ENCODE peak calls at places on chromosomes 13 and 19, in six cellular contexts. One of them, this sample, is unnamed. For H3K4me1, the result is how much of the 10 kb centered on the place peaks cover.

GRCh38 chr13:61766667-61767058 is 351.0 kb upstream of the PCDH20 start:
- DNase-seq in Peyer's patch: no peak
- DNase-seq in effector memory CD4-positive, alpha-beta T cell: no peak
- DNase-seq in heart right ventricle: no peak
- DNase-seq in stomach: no peak
- DNase-seq in ascending aorta: no peak
- DNase-seq in this sample: no peak

GRCh38 chr19:35006342-35006998 is 6.3 kb downstream of the GRAMD1A start:
- DNase-seq in ascending aorta: no peak
- DNase-seq in effector memory CD4-positive, alpha-beta T cell: no peak
- DNase-seq in Peyer's patch: no peak
- DNase-seq in stomach: peak
- DNase-seq in heart right ventricle: no peak
- DNase-seq in this sample: peak

GRCh38 chr19:33376931-33377557 is 3.5 kb downstream of the CEBPG start:
- DNase-seq in heart right ventricle: no peak
- DNase-seq in Peyer's patch: peak
- DNase-seq in ascending aorta: no peak
- DNase-seq in effector memory CD4-positive, alpha-beta T cell: no peak
- DNase-seq in stomach: peak
- DNase-seq in this sample: no peak

GRCh38 chr13:36518707-36519106 is 86.4 kb downstream of the CCNA1 start:
- DNase-seq in stomach: no peak
- DNase-seq in heart right ventricle: no peak
- DNase-seq in ascending aorta: no peak
- DNase-seq in Peyer's patch: no peak
- DNase-seq in effector memory CD4-positive, alpha-beta T cell: no peak
- DNase-seq in this sample: no peak

GRCh38 chr13:20782116-20782708 is 8.5 kb upstream of the EEF1AKMT1 start:
- DNase-seq in stomach: no peak
- DNase-seq in effector memory CD4-positive, alpha-beta T cell: no peak
- DNase-seq in ascending aorta: no peak
- DNase-seq in Peyer's patch: no peak
- DNase-seq in heart right ventricle: no peak
- DNase-seq in this sample: no peak

GRCh38 chr19:54707932-54708331 is 16.3 kb upstream of the KIR3DL3 start:
- DNase-seq in effector memory CD4-positive, alpha-beta T cell: no peak
- DNase-seq in Peyer's patch: peak
- DNase-seq in ascending aorta: no peak
- DNase-seq in stomach: no peak
- DNase-seq in heart right ventricle: no peak
- DNase-seq in this sample: no peak

GRCh38 chr13:112446347-112446861 is 70.2 kb downstream of the SPACA7 start:
- DNase-seq in effector memory CD4-positive, alpha-beta T cell: no peak
- DNase-seq in heart right ventricle: no peak
- DNase-seq in Peyer's patch: peak
- DNase-seq in ascending aorta: no peak
- DNase-seq in stomach: peak
- DNase-seq in this sample: no peak

GRCh38 chr13:26983533-26984315 is 187.9 kb downstream of the USP12 start:
- DNase-seq in heart right ventricle: no peak
- DNase-seq in ascending aorta: no peak
- DNase-seq in Peyer's patch: no peak
- DNase-seq in stomach: no peak
- DNase-seq in effector memory CD4-positive, alpha-beta T cell: no peak
- DNase-seq in this sample: no peak

GRCh38 chr19:41904118-41904870 is 21.3 kb downstream of the ARHGEF1 start:
- DNase-seq in Peyer's patch: peak
- DNase-seq in stomach: peak
- DNase-seq in heart right ventricle: no peak
- DNase-seq in ascending aorta: no peak
- DNase-seq in effector memory CD4-positive, alpha-beta T cell: no peak
- DNase-seq in this sample: peak

GRCh38 chr13:31824705-31825512 is 85.6 kb downstream of the RXFP2 start:
- DNase-seq in heart right ventricle: no peak
- DNase-seq in Peyer's patch: no peak
- DNase-seq in ascending aorta: no peak
- DNase-seq in stomach: no peak
- DNase-seq in effector memory CD4-positive, alpha-beta T cell: no peak
- DNase-seq in this sample: no peak

GRCh38 chr19:2540646-2541454 is 64.9 kb downstream of the GADD45B start:
- DNase-seq in ascending aorta: peak
- DNase-seq in stomach: peak
- DNase-seq in effector memory CD4-positive, alpha-beta T cell: no peak
- DNase-seq in heart right ventricle: peak
- DNase-seq in Peyer's patch: peak
- DNase-seq in this sample: peak

GRCh38 chr13:26996965-26997752 is 174.5 kb downstream of the USP12 start:
- DNase-seq in effector memory CD4-positive, alpha-beta T cell: no peak
- DNase-seq in Peyer's patch: peak
- DNase-seq in ascending aorta: peak
- DNase-seq in stomach: no peak
- DNase-seq in heart right ventricle: no peak
- DNase-seq in this sample: no peak

GRCh38 chr19:33111587-33111986 is 20.3 kb upstream of the WDR88 start:
- DNase-seq in ascending aorta: no peak
- DNase-seq in effector memory CD4-positive, alpha-beta T cell: no peak
- DNase-seq in Peyer's patch: no peak
- DNase-seq in stomach: no peak
- DNase-seq in heart right ventricle: no peak
- DNase-seq in this sample: no peak

GRCh38 chr19:18503971-18504885 is 17.6 kb downstream of the ELL start:
- DNase-seq in stomach: peak
- DNase-seq in Peyer's patch: peak
- DNase-seq in effector memory CD4-positive, alpha-beta T cell: no peak
- DNase-seq in ascending aorta: no peak
- DNase-seq in heart right ventricle: no peak
- DNase-seq in this sample: peak

GRCh38 chr13:80574113-80574512 is 233.2 kb upstream of the SPRY2 start:
- DNase-seq in Peyer's patch: no peak
- DNase-seq in heart right ventricle: no peak
- DNase-seq in stomach: no peak
- DNase-seq in ascending aorta: no peak
- DNase-seq in effector memory CD4-positive, alpha-beta T cell: no peak
- DNase-seq in this sample: no peak

GRCh38 chr19:6234527-6234926 is 45.2 kb downstream of the MLLT1 start:
- DNase-seq in stomach: no peak
- DNase-seq in ascending aorta: no peak
- DNase-seq in effector memory CD4-positive, alpha-beta T cell: no peak
- DNase-seq in Peyer's patch: no peak
- DNase-seq in heart right ventricle: no peak
- DNase-seq in this sample: no peak
- H3K4me1 ChIP-seq in stomach: half or more
- H3K4me1 ChIP-seq in ascending aorta: under half
- H3K4me1 ChIP-seq in effector memory CD4-positive, alpha-beta T cell: under half
- H3K4me1 ChIP-seq in Peyer's patch: under half
- H3K4me1 ChIP-seq in heart right ventricle: half or more
- H3K4me1 ChIP-seq in this sample: under half

DNA sequence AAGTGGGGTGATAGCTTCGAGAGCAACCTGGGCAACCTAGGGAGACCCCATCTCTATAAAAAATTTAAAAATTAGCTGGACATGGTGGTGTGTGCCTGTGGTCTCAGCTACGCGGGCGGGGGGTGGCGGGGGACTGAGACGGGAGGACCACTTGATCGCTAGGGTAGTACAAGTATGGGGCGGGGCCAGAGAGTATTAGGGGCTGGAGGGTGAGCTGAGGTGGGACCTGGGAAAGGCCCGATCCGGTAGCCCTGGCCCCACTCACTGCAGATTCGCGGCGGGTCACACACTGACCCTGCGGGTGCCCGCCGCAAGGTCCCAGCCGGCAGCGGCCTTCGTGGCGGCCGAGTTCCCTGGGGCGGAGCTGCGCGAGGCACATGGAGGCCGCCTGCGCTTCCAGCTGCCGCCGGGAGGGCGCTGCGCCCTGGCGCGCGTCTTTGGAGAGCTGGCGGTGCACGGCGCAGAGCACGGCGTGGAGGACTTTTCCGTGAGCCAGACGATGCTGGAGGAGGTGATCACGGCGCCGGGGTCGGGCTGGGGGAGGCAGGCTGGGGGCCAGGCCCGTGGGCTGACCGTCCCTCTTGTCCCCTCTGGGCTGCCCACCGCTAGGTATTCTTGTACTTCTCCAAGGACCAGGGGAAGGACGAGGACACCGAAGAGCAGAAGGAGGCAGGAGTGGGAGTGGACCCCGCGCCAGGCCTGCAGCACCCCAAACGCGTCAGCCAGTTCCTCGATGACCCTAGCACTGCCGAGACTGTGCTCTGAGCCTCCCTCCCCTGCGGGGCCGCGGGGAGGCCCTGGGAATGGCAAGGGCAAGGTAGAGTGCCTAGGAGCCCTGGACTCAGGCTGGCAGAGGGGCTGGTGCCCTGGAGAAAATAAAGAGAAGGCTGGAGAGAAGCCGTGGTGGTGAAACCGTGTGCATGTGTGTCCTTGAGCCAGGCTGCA is 2.0 kb upstream of the ARHGAP45 start:
- DNase-seq in Peyer's patch: peak
- DNase-seq in ascending aorta: peak
- DNase-seq in heart right ventricle: peak
- DNase-seq in stomach: peak
- DNase-seq in effector memory CD4-positive, alpha-beta T cell: peak
- DNase-seq in this sample: peak
- H3K4me3 ChIP-seq in Peyer's patch: no peak
- H3K4me3 ChIP-seq in ascending aorta: no peak
- H3K4me3 ChIP-seq in heart right ventricle: no peak
- H3K4me3 ChIP-seq in stomach: no peak
- H3K4me3 ChIP-seq in effector memory CD4-positive, alpha-beta T cell: no peak
- H3K4me3 ChIP-seq in this sample: peak

DNA sequence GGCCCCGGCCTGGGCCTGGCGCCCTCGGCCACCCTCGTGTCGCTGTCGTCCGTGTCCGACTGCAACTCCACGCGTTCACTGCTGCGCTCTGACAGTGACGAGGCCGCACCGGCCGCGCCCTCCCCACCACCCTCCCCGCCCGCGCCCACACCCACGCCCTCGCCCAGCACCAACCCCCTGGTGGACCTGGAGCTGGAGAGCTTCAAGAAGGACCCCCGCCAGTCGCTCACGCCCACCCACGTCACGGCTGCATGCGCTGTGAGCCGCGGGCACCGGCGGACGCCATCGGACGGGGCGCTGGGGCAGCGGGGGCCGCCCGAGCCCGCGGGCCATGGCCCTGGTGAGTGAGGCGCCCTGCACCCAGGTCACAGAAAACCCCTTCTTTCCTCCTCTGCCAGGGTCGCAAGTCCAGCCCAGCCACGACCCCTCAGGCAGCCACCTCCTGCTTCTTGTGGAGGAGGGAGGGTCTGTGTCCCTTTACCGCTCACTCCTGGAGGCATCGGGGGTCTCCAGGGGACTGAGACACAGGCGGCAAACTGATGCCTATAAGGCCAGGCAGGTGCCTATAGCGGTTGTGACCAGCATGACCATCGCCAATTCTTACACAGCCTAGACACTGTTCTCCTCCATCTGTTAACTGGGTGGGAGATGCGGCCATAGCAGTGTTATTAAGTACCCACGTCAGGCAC is 4.2 kb downstream of the TTC9B start:
- DNase-seq in stomach: no peak
- DNase-seq in Peyer's patch: no peak
- DNase-seq in effector memory CD4-positive, alpha-beta T cell: no peak
- DNase-seq in ascending aorta: no peak
- DNase-seq in heart right ventricle: no peak
- DNase-seq in this sample: no peak
- H3K4me1 ChIP-seq in stomach: under half
- H3K4me1 ChIP-seq in Peyer's patch: under half
- H3K4me1 ChIP-seq in effector memory CD4-positive, alpha-beta T cell: under half
- H3K4me1 ChIP-seq in ascending aorta: under half
- H3K4me1 ChIP-seq in heart right ventricle: under half
- H3K4me1 ChIP-seq in this sample: under half

GRCh38 chr19:47239152-47239551 is 8.2 kb upstream of the BBC3 start:
- DNase-seq in Peyer's patch: no peak
- DNase-seq in ascending aorta: no peak
- DNase-seq in effector memory CD4-positive, alpha-beta T cell: no peak
- DNase-seq in heart right ventricle: no peak
- DNase-seq in stomach: no peak
- DNase-seq in this sample: no peak
- H3K4me3 ChIP-seq in Peyer's patch: no peak
- H3K4me3 ChIP-seq in ascending aorta: peak
- H3K4me3 ChIP-seq in effector memory CD4-positive, alpha-beta T cell: peak
- H3K4me3 ChIP-seq in heart right ventricle: peak
- H3K4me3 ChIP-seq in stomach: peak
- H3K4me3 ChIP-seq in this sample: no peak

GRCh38 chr19:48962849-48963165 is 2.3 kb upstream of the FTL start:
- DNase-seq in stomach: no peak
- DNase-seq in Peyer's patch: no peak
- DNase-seq in ascending aorta: no peak
- DNase-seq in effector memory CD4-positive, alpha-beta T cell: no peak
- DNase-seq in heart right ventricle: no peak
- DNase-seq in this sample: peak

GRCh38 chr19:48965806-48966540 is 864 bp downstream of the FTL start:
- DNase-seq in ascending aorta: peak
- DNase-seq in Peyer's patch: peak
- DNase-seq in heart right ventricle: peak
- DNase-seq in stomach: peak
- DNase-seq in effector memory CD4-positive, alpha-beta T cell: peak
- DNase-seq in this sample: peak

GRCh38 chr19:48965033-48965805 is at the start of gene FTL:
- DNase-seq in effector memory CD4-positive, alpha-beta T cell: peak
- DNase-seq in Peyer's patch: peak
- DNase-seq in heart right ventricle: peak
- DNase-seq in ascending aorta: peak
- DNase-seq in stomach: peak
- DNase-seq in this sample: peak

GRCh38 chr19:48963371-48964204 is 1.5 kb upstream of the FTL start:
- DNase-seq in Peyer's patch: peak
- DNase-seq in ascending aorta: peak
- DNase-seq in stomach: peak
- DNase-seq in effector memory CD4-positive, alpha-beta T cell: peak
- DNase-seq in heart right ventricle: peak
- DNase-seq in this sample: peak

DNA sequence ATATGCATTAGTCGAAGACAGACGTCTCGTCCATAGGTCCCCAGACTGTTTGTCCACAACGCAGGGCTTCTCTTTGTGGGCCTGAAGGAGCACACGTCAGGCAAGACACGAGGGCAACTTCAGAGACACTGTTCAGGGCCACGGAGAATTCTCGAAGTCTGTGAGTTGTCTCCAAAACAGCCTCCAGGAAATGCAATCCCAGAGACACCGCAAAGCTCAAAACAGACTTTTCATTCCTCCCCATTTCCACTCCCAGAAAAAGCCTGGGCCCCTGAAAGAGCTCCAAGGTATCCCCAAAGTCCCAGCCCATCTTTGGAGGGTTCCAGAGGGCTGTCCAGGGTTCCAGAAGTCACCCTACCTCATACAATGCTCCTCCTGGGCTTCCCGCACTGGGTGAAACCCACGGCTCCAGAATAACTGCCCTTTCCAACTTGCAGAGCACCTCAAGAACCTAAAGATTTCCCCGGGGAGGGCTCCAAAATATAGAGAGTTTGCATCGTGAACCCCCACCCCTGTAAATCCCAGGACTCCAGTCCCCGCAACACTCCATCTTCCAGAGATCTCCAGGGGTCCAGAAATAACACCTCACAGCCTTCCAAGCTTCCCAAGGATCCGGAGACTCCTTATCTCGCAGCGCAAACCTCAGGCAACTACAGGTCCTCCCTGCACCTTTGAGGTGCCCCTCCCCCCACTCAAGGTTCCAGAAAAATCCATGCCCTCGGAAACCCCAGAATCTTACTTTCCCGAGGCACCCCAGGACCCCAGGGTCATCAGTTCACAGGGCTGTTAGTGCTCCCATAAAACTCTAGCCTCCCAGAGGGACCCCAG is 690 bp upstream of the FTL start:
- DNase-seq in Peyer's patch: peak
- DNase-seq in heart right ventricle: no peak
- DNase-seq in stomach: peak
- DNase-seq in effector memory CD4-positive, alpha-beta T cell: no peak
- DNase-seq in ascending aorta: no peak
- DNase-seq in this sample: peak
- H3K4me1 ChIP-seq in Peyer's patch: under half
- H3K4me1 ChIP-seq in heart right ventricle: half or more
- H3K4me1 ChIP-seq in stomach: under half
- H3K4me1 ChIP-seq in effector memory CD4-positive, alpha-beta T cell: under half
- H3K4me1 ChIP-seq in ascending aorta: under half
- H3K4me1 ChIP-seq in this sample: under half

GRCh38 chr13:106343831-106344230 is 191.6 kb downstream of the EFNB2 start:
- DNase-seq in Peyer's patch: no peak
- DNase-seq in effector memory CD4-positive, alpha-beta T cell: no peak
- DNase-seq in ascending aorta: no peak
- DNase-seq in heart right ventricle: no peak
- DNase-seq in stomach: no peak
- DNase-seq in this sample: no peak
- H3K4me3 ChIP-seq in Peyer's patch: no peak
- H3K4me3 ChIP-seq in effector memory CD4-positive, alpha-beta T cell: no peak
- H3K4me3 ChIP-seq in ascending aorta: no peak
- H3K4me3 ChIP-seq in heart right ventricle: no peak
- H3K4me3 ChIP-seq in stomach: no peak
- H3K4me3 ChIP-seq in this sample: no peak